ENCODE peak calls at places on chromosomes 3 and 15, in four cellular contexts. J, P, K and R are unnamed samples.

GRCh38 chr3:148366743-148367410 is 330.8 kb upstream of the AGTR1 start:
- DNase-seq in J (no peak), P (peak; percentile 9), K (no peak), R (peak; percentile 1)

GRCh38 chr3:170734043-170734736 is 135.8 kb downstream of the RPL22L1 start:
- DNase-seq in J (no peak), P (no peak), K (no peak), R (peak; percentile 45)

GRCh38 chr3:60188803-60189202 is 1062.4 kb downstream of the FHIT start:
- DNase-seq in J (no peak), P (no peak), K (no peak), R (no peak)

GRCh38 chr3:12884104-12884742 is 42.9 kb upstream of the RPL32 start:
- DNase-seq in J (no peak), P (peak; percentile 15), K (no peak), R (no peak)

GRCh38 chr3:194971009-194971408 is 285.3 kb downstream of the FAM43A start:
- DNase-seq in J (peak; percentile 10), P (no peak), K (no peak), R (no peak)

GRCh38 chr15:93088981-93089854 is at the start of gene RGMA:
- DNase-seq in J (peak; percentile 71), P (no peak), K (peak; percentile 65), R (peak; percentile 40)

GRCh38 chr3:105828703-105829102 is 40.1 kb downstream of the CBLB start:
- DNase-seq in J (no peak), P (no peak), K (no peak), R (no peak)

GRCh38 chr15:88447741-88448140 is 19.4 kb downstream of the MRPL46 start:
- DNase-seq in J (no peak), P (no peak), K (no peak), R (no peak)

GRCh38 chr3:161415506-161416231 is 44.4 kb upstream of the SPTSSB start:
- DNase-seq in J (no peak), P (peak; percentile 85), K (no peak), R (peak; percentile 58)

GRCh38 chr15:29952245-29952644 is 130.0 kb upstream of the TJP1 start:
- DNase-seq in J (no peak), P (no peak), K (no peak), R (no peak)

GRCh38 chr3:18716821-18717220 is 291.7 kb upstream of the SATB1 start:
- DNase-seq in J (no peak), P (no peak), K (no peak), R (no peak)

GRCh38 chr3:129421236-129421883 is 7.1 kb downstream of the EFCAB12 start:
- DNase-seq in J (no peak), P (no peak), K (no peak), R (no peak)

GRCh38 chr3:112778298-112779008 is 68.2 kb downstream of the CD200R1L start:
- DNase-seq in J (no peak), P (peak; percentile 90), K (no peak), R (no peak)

GRCh38 chr3:85670626-85671025 is 711.8 kb downstream of the CADM2 start:
- DNase-seq in J (no peak), P (no peak), K (no peak), R (peak; percentile 10)

GRCh38 chr3:49173116-49173791 is 1.9 kb downstream of the KLHDC8B start:
- DNase-seq in J (peak; percentile 56), P (no peak), K (peak; percentile 55), R (peak; percentile 93)

GRCh38 chr3:23325466-23326065 is 122.4 kb downstream of the UBE2E2 start:
- DNase-seq in J (no peak), P (no peak), K (no peak), R (no peak)

GRCh38 chr15:55907797-55908196 is 85.6 kb downstream of the NEDD4 start:
- DNase-seq in J (no peak), P (peak; percentile 99), K (no peak), R (no peak)
- H3K4me2 ChIP-seq in J (no peak overlapping the region), P (peak overlapping the region; percentile 85), K (no peak overlapping the region), R (no peak overlapping the region)

GRCh38 chr15:67180035-67180434 is 74.4 kb downstream of the AAGAB start:
- DNase-seq in J (no peak), P (no peak), K (peak; percentile 19), R (no peak)

GRCh38 chr15:67179411-67179995 is 75.0 kb downstream of the AAGAB start:
- DNase-seq in J (no peak), P (no peak), K (no peak), R (no peak)

GRCh38 chr15:67183443-67184169 is 70.9 kb downstream of the AAGAB start:
- DNase-seq in J (no peak), P (peak; percentile 78), K (peak; percentile 9), R (no peak)

GRCh38 chr15:67180514-67181191 is 73.8 kb downstream of the AAGAB start:
- DNase-seq in J (no peak), P (no peak), K (peak; percentile 55), R (no peak)

GRCh38 chr15:67181221-67181639 is 73.2 kb downstream of the AAGAB start:
- DNase-seq in J (no peak), P (no peak), K (peak; percentile 27), R (peak; percentile 55)
- H4K5ac ChIP-seq in J (no peak overlapping the region), P (no peak overlapping the region), K (no peak overlapping the region), R (no peak overlapping the region)

DNA sequence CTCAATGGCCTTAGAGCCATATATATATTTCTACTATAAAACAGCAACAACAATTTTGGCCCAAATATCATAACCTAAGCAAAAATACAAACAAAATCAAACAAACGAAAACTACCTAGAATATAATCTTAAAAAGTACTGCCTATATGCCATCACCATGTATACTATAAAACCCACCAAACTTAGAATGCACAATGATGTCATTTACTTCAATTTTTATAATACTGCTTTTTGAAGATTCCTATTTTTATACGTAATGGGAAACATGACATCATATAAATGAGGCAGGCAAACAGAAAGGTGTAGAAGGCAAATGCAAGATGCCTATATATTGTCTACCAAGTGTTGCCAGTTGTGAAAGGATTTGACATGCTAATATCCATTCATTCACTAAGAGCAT is 302.3 kb downstream of the TIGIT start:
- DNase-seq in J (no peak), P (no peak), K (no peak), R (no peak)
- H3K4me2 ChIP-seq in J (no peak overlapping the region), P (no peak overlapping the region), K (no peak overlapping the region), R (no peak overlapping the region)

DNA sequence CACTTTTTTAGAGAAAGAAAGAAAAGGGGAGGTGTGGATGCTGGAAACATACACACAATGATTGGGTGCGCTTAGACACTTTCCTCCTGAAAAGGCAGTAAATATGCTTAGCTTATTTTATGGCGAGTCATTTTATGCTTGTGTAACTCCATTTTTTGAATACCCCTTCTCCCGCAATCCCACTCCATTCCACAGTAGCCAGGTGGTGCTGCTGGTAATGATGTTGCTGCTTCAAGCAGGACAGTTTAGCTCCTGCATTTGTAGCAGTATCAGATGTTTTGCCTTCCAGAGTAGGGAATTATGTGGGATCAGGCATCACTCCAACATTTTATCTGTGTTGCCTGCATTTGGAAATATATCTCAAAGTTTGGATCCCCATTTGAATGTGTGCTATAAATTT is 302.1 kb upstream of the SGO1 start:
- DNase-seq in J (no peak), P (no peak), K (no peak), R (no peak)
- H4K5ac ChIP-seq in J (no peak overlapping the region), P (no peak overlapping the region), K (no peak overlapping the region), R (no peak overlapping the region)

GRCh38 chr15:60842694-60843093 is 363.8 kb upstream of the ICE2 start:
- DNase-seq in J (no peak), P (no peak), K (no peak), R (no peak)

GRCh38 chr15:60843482-60843881 is 364.5 kb upstream of the ICE2 start:
- DNase-seq in J (no peak), P (no peak), K (no peak), R (no peak)

GRCh38 chr15:60844431-60845174 is 365.7 kb upstream of the ICE2 start:
- DNase-seq in J (no peak), P (no peak), K (no peak), R (no peak)

GRCh38 chr15:60840703-60841411 is 361.9 kb upstream of the ICE2 start:
- DNase-seq in J (no peak), P (no peak), K (no peak), R (no peak)

DNA sequence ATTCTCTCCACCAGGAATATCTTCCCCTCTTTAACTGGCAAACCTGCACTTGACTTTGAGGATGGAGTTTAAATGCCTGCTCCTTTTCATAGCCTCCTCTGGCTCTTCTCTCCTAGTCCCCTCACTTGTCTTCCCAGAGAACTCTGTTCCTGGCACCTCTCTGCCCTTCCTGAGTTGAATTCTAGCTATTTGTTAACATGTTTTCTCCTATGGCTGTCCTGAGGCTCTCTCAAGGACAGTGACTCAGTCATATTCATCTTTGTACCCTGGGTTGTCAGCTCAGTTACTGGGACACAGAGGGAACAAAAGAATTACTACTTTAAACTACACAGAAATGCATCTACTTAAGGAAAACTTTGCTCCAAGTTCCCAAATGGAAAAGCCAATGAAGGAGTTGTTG is 365.1 kb upstream of the ICE2 start:
- DNase-seq in J (no peak), P (no peak), K (no peak), R (no peak)
- H3K4me2 ChIP-seq in J (no peak overlapping the region), P (no peak overlapping the region), K (no peak overlapping the region), R (no peak overlapping the region)

GRCh38 chr15:63462053-63462452 is 42.3 kb upstream of the USP3 start:
- DNase-seq in J (no peak), P (peak; percentile 80), K (no peak), R (no peak)

GRCh38 chr15:63466378-63467192 is 37.8 kb upstream of the USP3 start:
- DNase-seq in J (peak; percentile 55), P (peak; percentile 70), K (peak; percentile 67), R (peak; percentile 89)

GRCh38 chr15:63463030-63463429 is 41.4 kb upstream of the USP3 start:
- DNase-seq in J (no peak), P (no peak), K (no peak), R (no peak)

GRCh38 chr15:63463793-63464192 is 40.6 kb upstream of the USP3 start:
- DNase-seq in J (no peak), P (no peak), K (no peak), R (no peak)

GRCh38 chr15:63465104-63465503 is 39.3 kb upstream of the USP3 start:
- DNase-seq in J (no peak), P (peak; percentile 69), K (no peak), R (no peak)
- H4K5ac ChIP-seq in J (no peak overlapping the region), P (no peak overlapping the region), K (no peak overlapping the region), R (peak overlapping the region; percentile 48)

GRCh38 chr15:77481670-77482069 is 61.0 kb downstream of the HMG20A start:
- DNase-seq in J (no peak), P (no peak), K (no peak), R (no peak)

GRCh38 chr15:77480859-77481258 is 60.2 kb downstream of the HMG20A start:
- DNase-seq in J (no peak), P (no peak), K (no peak), R (no peak)

GRCh38 chr15:77483426-77483825 is 62.7 kb downstream of the HMG20A start:
- DNase-seq in J (peak; percentile 49), P (no peak), K (no peak), R (no peak)

GRCh38 chr15:77484994-77485393 is 64.3 kb downstream of the HMG20A start:
- DNase-seq in J (no peak), P (no peak), K (no peak), R (no peak)

DNA sequence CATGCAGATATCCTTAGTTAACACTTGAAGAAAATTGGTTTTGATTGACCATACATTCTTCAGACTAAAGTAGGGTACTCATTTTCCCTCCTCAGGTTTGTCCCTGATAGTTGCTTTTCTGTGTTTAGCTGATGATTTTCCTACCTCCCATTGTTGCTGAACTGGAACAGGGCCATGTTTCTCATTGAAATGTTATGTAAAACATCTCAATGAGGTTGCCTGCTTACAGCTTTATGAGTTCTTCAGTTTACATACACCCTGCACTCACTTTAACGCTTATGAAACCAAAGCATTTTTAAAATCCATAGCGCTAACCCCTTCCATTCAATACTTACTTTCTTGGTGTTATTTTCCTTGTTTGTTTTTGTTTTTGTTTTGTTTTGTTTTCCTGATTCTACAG is 61.9 kb downstream of the HMG20A start:
- DNase-seq in J (no peak), P (peak; percentile 86), K (no peak), R (no peak)
- H3K4me2 ChIP-seq in J (peak overlapping the region; percentile 27), P (peak overlapping the region; percentile 88), K (no peak overlapping the region), R (no peak overlapping the region)